ENCODE peak calls at places on chromosomes 4 and X, in five cellular contexts. M is GM23248, R is tibial artery, V is IMR-90, C is suprapubic skin. S is an unnamed sample.

GRCh38 chr4:129358571-129358970 is 262.6 kb downstream of the C4orf33 start:
- DNase-seq in V (peak), M (peak), C (no peak), R (no peak), S (peak)

GRCh38 chr4:140568507-140569306 is at the start of gene UCP1:
- DNase-seq in C (peak), M (peak), V (no peak), R (peak), S (peak)

GRCh38 chrX:134684956-134685355 is 26.7 kb upstream of the PLAC1 start:
- DNase-seq in R (no peak), V (no peak), C (no peak), M (no peak), S (no peak)

GRCh38 chr4:152454398-152455011 is 81.4 kb downstream of the FBXW7 start:
- DNase-seq in C (no peak), M (peak), V (peak), R (no peak), S (peak)

GRCh38 chr4:170089274-170089742 is 448 bp downstream of the AADAT start:
- DNase-seq in V (peak), R (no peak), M (peak), C (no peak), S (peak)

GRCh38 chr4:186024637-186025320 is 44.2 kb upstream of the TLR3 start:
- DNase-seq in R (no peak), V (no peak), M (no peak), C (no peak), S (no peak)

GRCh38 chrX:63361494-63361893 is 10.4 kb upstream of the SPIN4 start:
- DNase-seq in R (no peak), M (no peak), V (no peak), C (no peak), S (no peak)

GRCh38 chr4:144575181-144575580 is 70.8 kb upstream of the HHIP start:
- DNase-seq in C (no peak), R (no peak), V (no peak), M (peak), S (no peak)

GRCh38 chr4:138390286-138390685 is 148.1 kb upstream of the SLC7A11 start:
- DNase-seq in V (peak), M (peak), C (no peak), R (no peak), S (no peak)